ENCODE peak calls at places on chromosomes 5 and 9, in eight cellular contexts. E is thoracic aorta, S is MCF 10A, B is astrocyte of the spinal cord, P is breast epithelium, C is Peyer's patch, K is right lobe of liver, R is mesothelial cell of epicardium. Z is an unnamed sample.

GRCh38 chr9:20526500-20527319 is 95.6 kb downstream of the MLLT3 start:
- DNase-seq in S (peak), K (no peak), C (no peak), P (no peak), R (no peak), B (peak), E (no peak), Z (no peak)

GRCh38 chr9:99057665-99058625 is 47.0 kb upstream of the TGFBR1 start:
- DNase-seq in P (no peak), S (peak), R (no peak), E (no peak), C (peak), B (peak), K (no peak), Z (no peak)

GRCh38 chr5:14906628-14907027 is 35.0 kb upstream of the ANKH start:
- DNase-seq in C (no peak), B (no peak), K (no peak), S (no peak), E (no peak), P (no peak), R (no peak), Z (no peak)

GRCh38 chr5:171660438-171660837 is 125.2 kb upstream of the SMIM23 start:
- DNase-seq in K (no peak), C (no peak), R (no peak), B (no peak), E (no peak), P (no peak), S (no peak), Z (no peak)

GRCh38 chr5:105057001-105057436 is 1494.4 kb upstream of the NUDT12 start:
- DNase-seq in K (no peak), S (no peak), B (no peak), E (no peak), P (no peak), C (no peak), R (no peak), Z (no peak)

GRCh38 chr5:126745259-126745992 is 31.5 kb upstream of the LMNB1 start:
- DNase-seq in S (peak), C (no peak), E (no peak), R (no peak), P (no peak), K (no peak), B (no peak), Z (no peak)

GRCh38 chr9:86766912-86767311 is 180.4 kb downstream of the GAS1 start:
- DNase-seq in B (peak), P (no peak), S (peak), K (no peak), E (no peak), C (no peak), R (no peak), Z (no peak)

GRCh38 chr5:155969510-155969909 is 357.5 kb upstream of the SGCD start:
- DNase-seq in R (no peak), E (no peak), S (no peak), C (no peak), B (no peak), K (no peak), P (no peak), Z (no peak)

GRCh38 chr5:166625210-166625865 is 1666.1 kb upstream of the WWC1 start:
- DNase-seq in S (no peak), C (no peak), K (no peak), P (no peak), E (no peak), B (peak), R (no peak), Z (no peak)

GRCh38 chr5:129991780-129992179 is 87.5 kb downstream of the CHSY3 start:
- DNase-seq in E (no peak), P (no peak), B (no peak), S (no peak), K (no peak), C (no peak), R (no peak), Z (no peak)

GRCh38 chr5:176609724-176610429 is at the start of gene GPRIN1:
- DNase-seq in S (peak), E (no peak), K (no peak), C (peak), R (peak), B (peak), P (no peak), Z (peak)

GRCh38 chr5:135126688-135127603 is 92.9 kb upstream of the PITX1 start:
- DNase-seq in K (no peak), E (no peak), R (no peak), P (no peak), B (no peak), C (no peak), S (no peak), Z (no peak)

GRCh38 chr5:150137997-150138396 is 17.6 kb downstream of the PDGFRB start:
- DNase-seq in K (peak), R (no peak), C (no peak), S (no peak), B (peak), E (no peak), P (no peak), Z (no peak)

GRCh38 chr9:17216011-17216410 is 81.2 kb downstream of the CNTLN start:
- DNase-seq in C (no peak), P (no peak), R (no peak), S (peak), E (no peak), K (no peak), B (no peak), Z (no peak)

GRCh38 chr5:180799194-180799593 is 3.4 kb downstream of the MGAT1 start:
- DNase-seq in B (no peak), P (no peak), R (peak), E (no peak), K (no peak), S (peak), C (no peak), Z (no peak)

GRCh38 chr9:99030082-99030481 is 74.8 kb upstream of the TGFBR1 start:
- DNase-seq in C (no peak), K (no peak), S (peak), E (no peak), P (no peak), B (peak), R (no peak), Z (no peak)

GRCh38 chr5:10913846-10914245 is 152.8 kb upstream of the DAP start:
- DNase-seq in E (no peak), P (no peak), B (peak), C (no peak), K (no peak), S (peak), R (no peak), Z (no peak)

GRCh38 chr5:51389582-51390463 is 6.6 kb downstream of the ISL1 start:
- DNase-seq in K (no peak), E (no peak), C (no peak), R (no peak), B (no peak), P (no peak), S (no peak), Z (no peak)

GRCh38 chr9:137067860-137068538 is 2.4 kb downstream of the SAPCD2 start:
- DNase-seq in R (peak), E (no peak), B (peak), S (peak), K (peak), P (peak), C (peak), Z (no peak)

GRCh38 chr9:1721219-1721618 is 293.9 kb upstream of the SMARCA2 start:
- DNase-seq in K (no peak), E (no peak), P (no peak), B (no peak), R (no peak), S (no peak), C (no peak), Z (no peak)

GRCh38 chr9:2593754-2594153 is 27.8 kb upstream of the VLDLR start:
- DNase-seq in K (no peak), P (no peak), R (no peak), E (no peak), B (no peak), S (no peak), C (no peak), Z (no peak)

GRCh38 chr9:89483592-89484474 is 14.1 kb downstream of the SEMA4D start:
- DNase-seq in B (no peak), S (no peak), C (peak), E (no peak), R (no peak), K (no peak), P (no peak), Z (no peak)

GRCh38 chr5:61811052-61811451 is 479.0 kb downstream of the ZSWIM6 start:
- DNase-seq in B (no peak), E (no peak), S (no peak), C (no peak), R (no peak), K (no peak), P (no peak), Z (no peak)

GRCh38 chr5:98796197-98796972 is 22.9 kb downstream of the RGMB start:
- DNase-seq in E (no peak), S (peak), K (no peak), C (peak), B (peak), R (peak), P (no peak), Z (no peak)

GRCh38 chr9:27394154-27394825 is 97.3 kb upstream of the EQTN start:
- DNase-seq in E (no peak), P (no peak), B (no peak), S (no peak), R (no peak), K (no peak), C (no peak), Z (no peak)

GRCh38 chr5:166370928-166371690 is 1920.3 kb upstream of the WWC1 start:
- DNase-seq in C (no peak), K (no peak), E (no peak), R (no peak), S (peak), P (no peak), B (peak), Z (no peak)

GRCh38 chr5:177446184-177447065 is at the start of gene PRR7:
- DNase-seq in R (peak), S (peak), B (peak), C (peak), K (peak), P (no peak), E (no peak), Z (peak)

GRCh38 chr5:97164846-97165245 is 18.2 kb downstream of the RIOK2 start:
- DNase-seq in K (no peak), S (no peak), B (no peak), E (no peak), C (no peak), P (no peak), R (no peak), Z (no peak)

GRCh38 chr5:33195431-33196128 is 245.2 kb upstream of the TARS1 start:
- DNase-seq in B (peak), K (no peak), S (peak), R (no peak), P (no peak), E (no peak), C (no peak), Z (no peak)

GRCh38 chr9:37503736-37504135 is 18.0 kb downstream of the POLR1E start:
- DNase-seq in C (no peak), K (no peak), S (no peak), P (no peak), E (no peak), R (no peak), B (no peak), Z (no peak)

GRCh38 chr5:164597293-164597900 is 1092.0 kb downstream of the MAT2B start:
- DNase-seq in R (no peak), S (peak), K (no peak), B (no peak), E (no peak), P (no peak), C (no peak), Z (no peak)

GRCh38 chr5:125756456-125756855 is 666.8 kb upstream of the GRAMD2B start:
- DNase-seq in K (no peak), C (no peak), P (no peak), S (peak), R (no peak), B (no peak), E (no peak), Z (no peak)

GRCh38 chr5:128774605-128775004 is 190.7 kb upstream of the SLC27A6 start:
- DNase-seq in R (no peak), P (no peak), S (peak), E (no peak), B (peak), K (no peak), C (no peak), Z (no peak)

GRCh38 chr9:135898634-135899407 is 8.5 kb downstream of the CAMSAP1 start:
- DNase-seq in K (no peak), R (no peak), S (no peak), B (peak), P (no peak), C (no peak), E (no peak), Z (no peak)

GRCh38 chr9:70412678-70413426 is 1.6 kb downstream of the KLF9 start:
- DNase-seq in C (peak), B (peak), P (peak), R (peak), S (peak), K (peak), E (peak), Z (no peak)

GRCh38 chr9:124353166-124353768 is 62.0 kb downstream of the PSMB7 start:
- DNase-seq in K (no peak), B (no peak), C (no peak), P (no peak), S (no peak), R (no peak), E (no peak), Z (no peak)

GRCh38 chr5:131488463-131488862 is 146.6 kb downstream of the RAPGEF6 start:
- DNase-seq in B (no peak), C (no peak), P (no peak), K (no peak), S (no peak), E (no peak), R (no peak), Z (no peak)

GRCh38 chr9:22238809-22239684 is 207.6 kb upstream of the DMRTA1 start:
- DNase-seq in P (no peak), S (peak), E (no peak), K (no peak), B (peak), C (no peak), R (no peak), Z (no peak)
- TF ChIP-seq CTCF in P (no peak), S (no peak), E (no peak), K (peak), B (peak), C (peak), R (peak), Z (peak)

GRCh38 chr5:22699319-22699718 is 153.8 kb downstream of the CDH12 start:
- DNase-seq in S (no peak), P (no peak), K (no peak), R (no peak), E (no peak), C (no peak), B (no peak), Z (no peak)
- TF ChIP-seq CTCF in S (no peak), P (no peak), K (no peak), R (no peak), E (no peak), C (no peak), B (no peak), Z (no peak)

GRCh38 chr5:168047043-168047668 is 244.3 kb upstream of the WWC1 start:
- DNase-seq in C (no peak), K (no peak), B (peak), S (peak), R (peak), P (no peak), E (no peak), Z (peak)
- TF ChIP-seq CTCF in C (peak), K (peak), B (peak), S (peak), R (no peak), P (no peak), E (no peak), Z (peak)

GRCh38 chr9:4923580-4924544 is 61.2 kb upstream of the JAK2 start:
- DNase-seq in E (no peak), P (no peak), S (peak), C (no peak), K (no peak), R (no peak), B (peak), Z (no peak)
- TF ChIP-seq CTCF in E (no peak), P (no peak), S (peak), C (peak), K (peak), R (no peak), B (peak), Z (peak)

GRCh38 chr5:124021066-124021641 is 509.2 kb downstream of the CSNK1G3 start:
- DNase-seq in P (no peak), S (no peak), E (no peak), C (no peak), B (no peak), K (no peak), R (no peak), Z (no peak)
- TF ChIP-seq CTCF in P (no peak), S (no peak), E (no peak), C (no peak), B (no peak), K (no peak), R (peak), Z (no peak)

GRCh38 chr5:172910828-172911627 is 48.2 kb upstream of the RPL26L1 start:
- DNase-seq in B (peak), E (peak), R (no peak), S (peak), P (no peak), K (peak), C (peak), Z (no peak)
- TF ChIP-seq CTCF in B (peak), E (no peak), R (no peak), S (peak), P (no peak), K (peak), C (peak), Z (peak)

Z was measured in D721Med.